ENCODE peak calls at places on chromosomes 5 and 9, in six cellular contexts. I, Z, F, W, A and X are unnamed samples. For H3K4me1, the result is how much of the 10 kb centered on the place peaks cover.

GRCh38 chr9:135512904-135513303 is 8.3 kb upstream of the LCN1 start:
- DNase-seq in I (no peak), Z (peak), F (no peak), W (no peak), A (peak), X (no peak)

GRCh38 chr9:15572200-15572599 is 19.4 kb downstream of the CCDC171 start:
- DNase-seq in I (no peak), Z (no peak), F (no peak), W (no peak), A (no peak), X (no peak)

GRCh38 chr5:18195910-18196309 is 561.6 kb downstream of the TAF11L14 start:
- DNase-seq in I (no peak), Z (no peak), F (no peak), W (no peak), A (no peak), X (no peak)

GRCh38 chr9:137027369-137028012 is 546 bp downstream of the ABCA2 start:
- DNase-seq in I (no peak), Z (no peak), F (no peak), W (no peak), A (no peak), X (no peak)

GRCh38 chr9:1235650-1236401 is 185.7 kb downstream of the DMRT2 start:
- DNase-seq in I (no peak), Z (no peak), F (no peak), W (no peak), A (no peak), X (no peak)

GRCh38 chr9:91840882-91841281 is 109.1 kb downstream of the ROR2 start:
- DNase-seq in I (no peak), Z (no peak), F (no peak), W (no peak), A (no peak), X (no peak)

GRCh38 chr5:96709152-96709821 is 47.1 kb downstream of the CAST start:
- DNase-seq in I (no peak), Z (no peak), F (no peak), W (no peak), A (peak), X (no peak)

GRCh38 chr5:74296685-74297084 is 343.8 kb downstream of the ENC1 start:
- DNase-seq in I (no peak), Z (no peak), F (no peak), W (no peak), A (no peak), X (no peak)

GRCh38 chr9:112971415-112971814 is 40.6 kb downstream of the ZNF883 start:
- DNase-seq in I (no peak), Z (peak), F (no peak), W (peak), A (no peak), X (no peak)

GRCh38 chr9:129270903-129271431 is 92.9 kb upstream of the IER5L start:
- DNase-seq in I (peak), Z (no peak), F (no peak), W (peak), A (peak), X (no peak)

GRCh38 chr9:132008184-132008781 is 71.4 kb downstream of the MED27 start:
- DNase-seq in I (no peak), Z (no peak), F (no peak), W (no peak), A (peak), X (no peak)

GRCh38 chr5:115577329-115577728 is 24.9 kb downstream of the TICAM2 start:
- DNase-seq in I (no peak), Z (no peak), F (no peak), W (no peak), A (no peak), X (no peak)

GRCh38 chr5:146007270-146007669 is 70.9 kb downstream of the SH3RF2 start:
- DNase-seq in I (no peak), Z (no peak), F (no peak), W (no peak), A (peak), X (no peak)

GRCh38 chr9:87119328-87119881 is 172.1 kb upstream of the GAS1 start:
- DNase-seq in I (peak), Z (no peak), F (no peak), W (peak), A (peak), X (no peak)

GRCh38 chr5:62577488-62577887 is 1.1 kb upstream of the LRRC70 start:
- DNase-seq in I (no peak), Z (no peak), F (no peak), W (no peak), A (no peak), X (no peak)

GRCh38 chr9:137028281-137029057 is 432 bp upstream of the ABCA2 start:
- DNase-seq in I (peak), Z (peak), F (no peak), W (peak), A (no peak), X (peak)

GRCh38 chr5:90161399-90161798 is 248.2 kb downstream of the CETN3 start:
- DNase-seq in I (peak), Z (peak), F (peak), W (peak), A (peak), X (no peak)

GRCh38 chr9:79176298-79176697 is 395.5 kb upstream of the TLE4 start:
- DNase-seq in I (no peak), Z (no peak), F (no peak), W (no peak), A (peak), X (no peak)

GRCh38 chr5:178206166-178207101 is 2.1 kb downstream of the HNRNPAB start:
- DNase-seq in I (no peak), Z (no peak), F (no peak), W (no peak), A (no peak), X (no peak)
- H3K27ac ChIP-seq in I (peak), Z (no peak), F (peak), W (peak), A (peak), X (no peak)

GRCh38 chr5:3701694-3702093 is 106.1 kb downstream of the IRX1 start:
- DNase-seq in I (no peak), Z (no peak), F (no peak), W (no peak), A (no peak), X (no peak)
- TF ChIP-seq CTCF in I (no peak), Z (no peak), F (no peak), W (no peak), A (no peak), X (no peak)

DNA sequence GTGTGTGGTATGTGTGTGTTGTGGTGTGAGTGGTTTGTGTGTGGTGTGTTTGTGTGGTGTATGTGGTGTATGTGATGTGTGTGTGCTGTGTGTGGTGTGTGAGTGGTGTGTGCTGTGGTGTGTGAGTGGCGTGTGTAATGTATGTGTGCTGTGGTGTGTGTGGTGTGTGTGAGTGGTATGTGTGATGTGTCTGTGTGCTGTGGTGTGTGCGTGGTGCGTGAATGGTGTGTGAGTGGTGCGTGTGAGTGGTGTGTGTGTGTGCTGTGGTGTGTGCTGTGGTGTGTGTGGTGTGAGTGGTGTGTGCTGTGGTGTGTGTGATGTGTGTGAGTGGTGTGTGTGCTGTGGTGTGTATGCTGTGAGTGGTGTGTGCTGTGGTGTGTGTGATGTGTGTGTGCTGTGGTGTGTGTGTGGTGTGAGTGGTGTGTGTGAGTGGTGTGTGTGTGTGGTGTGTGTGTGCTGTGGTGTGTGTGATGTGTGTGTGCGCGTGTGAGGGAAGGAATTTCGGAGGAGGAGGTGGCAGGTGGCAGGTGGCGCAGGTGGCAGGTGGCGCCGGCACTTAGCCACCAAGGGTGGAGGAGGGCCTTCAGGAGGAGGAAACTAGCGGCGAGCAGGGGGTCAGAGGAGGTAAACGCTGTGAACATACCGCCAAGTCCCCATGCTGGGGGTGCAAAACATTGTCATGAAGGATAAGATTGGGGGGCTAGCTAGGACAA is 191.8 kb downstream of the MELK start:
- DNase-seq in I (no peak), Z (no peak), F (no peak), W (no peak), A (no peak), X (no peak)
- H3K4me1 ChIP-seq in I (under half), Z (under half), F (under half), W (under half), A (under half), X (under half)

DNA sequence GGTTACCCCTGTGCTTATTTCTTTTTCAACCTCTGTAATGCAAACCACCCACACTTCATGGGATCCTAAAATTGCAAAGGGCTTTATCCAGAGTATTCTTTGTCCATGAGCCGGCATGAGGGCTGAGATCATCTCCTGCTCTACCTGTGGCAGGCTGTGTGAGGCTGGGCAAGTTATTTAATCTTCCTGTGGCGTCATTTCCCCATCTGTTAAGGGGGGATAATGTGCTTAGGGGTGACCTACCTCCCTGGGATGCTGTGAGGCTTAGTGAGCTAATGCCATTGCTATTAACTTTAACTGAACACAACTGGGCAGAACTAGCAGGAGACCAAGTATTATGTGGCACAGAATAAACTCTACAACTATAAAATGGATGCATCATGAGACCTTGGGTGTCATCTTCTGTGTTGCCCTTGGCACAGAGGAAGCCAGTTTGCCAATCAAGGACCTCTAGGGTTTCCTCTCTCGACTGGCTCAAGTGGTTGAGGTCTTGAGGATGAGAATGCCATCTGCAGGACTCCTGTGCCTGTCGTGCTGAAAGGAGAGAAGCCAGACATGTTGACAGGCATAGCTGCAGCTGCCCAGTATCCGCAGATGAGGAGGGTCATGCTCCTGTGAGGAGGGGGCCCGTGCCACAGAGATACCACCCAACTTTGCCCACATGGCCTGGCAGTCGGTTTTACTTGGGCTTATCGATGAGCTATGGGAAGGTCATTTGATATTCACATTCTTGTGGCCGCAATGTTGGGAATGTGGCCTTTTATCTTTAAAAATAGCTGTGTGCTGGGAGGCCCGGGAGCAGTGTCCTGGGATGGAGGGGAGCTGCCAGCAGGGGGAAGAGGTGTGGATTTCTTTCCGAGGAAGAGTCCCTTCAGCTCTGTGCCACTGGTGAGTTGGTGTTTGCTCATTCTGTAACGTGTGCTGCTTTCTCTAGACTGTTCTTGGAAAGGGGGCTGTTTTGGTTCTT is 17.2 kb downstream of the FRMPD1 start:
- DNase-seq in I (no peak), Z (peak), F (no peak), W (no peak), A (no peak), X (no peak)
- H3K27ac ChIP-seq in I (no peak), Z (no peak), F (no peak), W (no peak), A (no peak), X (no peak)

DNA sequence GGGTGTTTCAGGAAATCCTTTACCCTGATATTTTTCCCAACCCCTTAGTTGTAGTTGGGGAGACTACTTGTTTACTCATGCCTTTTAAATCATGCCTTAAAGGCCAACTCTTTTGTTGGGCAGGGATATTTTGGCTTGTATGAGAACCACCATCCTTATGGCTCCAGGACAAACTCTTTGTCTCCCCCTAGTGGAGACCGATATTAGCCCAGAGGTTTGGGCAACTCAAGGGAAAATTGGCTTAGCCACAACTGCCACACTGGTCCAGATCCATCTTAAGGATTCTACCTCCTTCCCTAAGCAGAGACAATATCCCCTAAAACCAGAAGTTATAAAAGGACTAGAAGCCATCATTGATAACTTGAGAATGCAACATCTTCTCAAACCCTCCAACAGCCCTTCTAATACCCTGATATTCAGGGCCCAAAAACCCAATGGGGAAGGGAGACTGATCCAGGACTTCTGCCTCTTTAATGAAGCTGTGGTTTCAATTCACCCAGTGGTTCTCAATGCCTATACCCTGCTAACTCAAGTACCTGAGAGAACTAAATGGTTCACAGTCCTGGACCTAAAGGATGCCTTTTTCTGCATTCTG is 100.9 kb upstream of the HCN1 start:
- DNase-seq in I (no peak), Z (no peak), F (no peak), W (no peak), A (no peak), X (no peak)
- TF ChIP-seq CTCF in I (no peak), Z (peak), F (no peak), W (no peak), A (no peak), X (no peak)

GRCh38 chr5:14669975-14670374 is 5.5 kb downstream of the OTULIN start:
- DNase-seq in I (no peak), Z (no peak), F (no peak), W (no peak), A (peak), X (no peak)
- H3K4me1 ChIP-seq in I (half or more), Z (under half), F (half or more), W (under half), A (under half), X (half or more)